ENCODE peak calls at places on chromosomes 12 and 14, in seven cellular contexts. W, G, K, O, H, Y and Z are unnamed samples.

GRCh38 chr12:120640840-120641833 is 711 bp downstream of the CABP1 start:
- DNase-seq in Y (peak), G (peak), O (peak), W (no peak), H (peak), K (no peak), Z (no peak)

GRCh38 chr12:66803972-66804371 is 125.1 kb upstream of the GRIP1 start:
- DNase-seq in W (no peak), K (no peak), G (no peak), O (no peak), Y (no peak), H (no peak), Z (no peak)

GRCh38 chr12:40917561-40917960 is 225.3 kb downstream of the CNTN1 start:
- DNase-seq in K (no peak), W (no peak), O (no peak), H (no peak), Y (no peak), G (no peak), Z (no peak)

GRCh38 chr14:104105822-104106470 is 20.4 kb downstream of the ASPG start:
- DNase-seq in H (no peak), K (no peak), G (no peak), O (no peak), Y (no peak), W (no peak), Z (no peak)

GRCh38 chr12:32126720-32127119 is 20.1 kb downstream of the BICD1 start:
- DNase-seq in Y (no peak), W (no peak), H (peak), O (peak), K (no peak), G (no peak), Z (no peak)

GRCh38 chr14:22561661-22562579 is 27.1 kb downstream of the DAD1 start:
- DNase-seq in Y (peak), K (no peak), O (no peak), W (no peak), G (no peak), H (no peak), Z (no peak)

GRCh38 chr14:90693413-90693812 is 122.8 kb downstream of the TTC7B start:
- DNase-seq in H (no peak), W (no peak), K (no peak), O (no peak), Y (no peak), G (no peak), Z (no peak)

GRCh38 chr12:29286081-29286800 is 94.7 kb downstream of the ERGIC2 start:
- DNase-seq in K (no peak), Y (no peak), H (peak), G (peak), O (no peak), W (no peak), Z (no peak)

GRCh38 chr12:26466709-26467108 is 271.3 kb downstream of the SSPN start:
- DNase-seq in G (no peak), W (no peak), O (no peak), Y (no peak), K (no peak), H (no peak), Z (no peak)

GRCh38 chr12:95976416-95976832 is 19.7 kb downstream of the HAL start:
- DNase-seq in O (no peak), K (no peak), G (peak), W (no peak), H (peak), Y (no peak), Z (no peak)

GRCh38 chr14:33493990-33494389 is 456.9 kb downstream of the EGLN3 start:
- DNase-seq in Y (no peak), W (no peak), K (no peak), H (no peak), G (no peak), O (no peak), Z (no peak)

GRCh38 chr14:60168841-60169240 is 3.6 kb upstream of the DHRS7 start:
- DNase-seq in G (no peak), W (no peak), H (no peak), O (no peak), K (no peak), Y (no peak), Z (no peak)

GRCh38 chr12:95815635-95816212 is 25.2 kb upstream of the NTN4 start:
- DNase-seq in Y (no peak), G (peak), O (no peak), K (no peak), W (no peak), H (peak), Z (no peak)

GRCh38 chr14:60649815-60650381 is 621 bp upstream of the SIX1 start:
- DNase-seq in G (peak), K (no peak), O (peak), W (no peak), H (peak), Y (no peak), Z (no peak)

GRCh38 chr12:30977124-30977523 is 50.6 kb downstream of the TSPAN11 start:
- DNase-seq in O (no peak), H (no peak), Y (no peak), G (no peak), W (no peak), K (no peak), Z (no peak)

GRCh38 chr14:89368490-89369477 is 48.2 kb downstream of the FOXN3 start:
- DNase-seq in K (no peak), Y (no peak), G (no peak), W (no peak), O (no peak), H (peak), Z (no peak)

GRCh38 chr12:26724309-26724702 is 108.7 kb downstream of the ITPR2 start:
- DNase-seq in H (no peak), Y (no peak), O (no peak), W (no peak), G (no peak), K (no peak), Z (no peak)

GRCh38 chr12:77946541-77947021 is 115.9 kb downstream of the NAV3 start:
- DNase-seq in Y (no peak), W (no peak), O (no peak), K (no peak), G (no peak), H (no peak), Z (no peak)

GRCh38 chr12:94832780-94833760 is 170.4 kb downstream of the NDUFA12 start:
- DNase-seq in H (peak), K (no peak), G (no peak), O (peak), W (peak), Y (no peak), Z (no peak)

GRCh38 chr14:29865299-29865698 is 62.3 kb downstream of the PRKD1 start:
- DNase-seq in H (peak), W (no peak), K (no peak), Y (no peak), O (no peak), G (peak), Z (no peak)

GRCh38 chr14:105059035-105059916 is 6.0 kb downstream of the GPR132 start:
- DNase-seq in Y (peak), H (no peak), O (peak), W (no peak), G (no peak), K (no peak), Z (no peak)

GRCh38 chr12:132748319-132748718 is 13.3 kb downstream of the ANKLE2 start:
- DNase-seq in H (no peak), G (no peak), W (no peak), Y (no peak), O (peak), K (no peak), Z (no peak)